ENCODE peak calls at places on chromosomes 4 and X, in ten cellular contexts. N, I, Z, F, O, C, S, U, X and Y are unnamed samples.

GRCh38 chr4:105196523-105197145 is 50.0 kb downstream of the TET2 start:
- DNase-seq in N (no peak), I (peak), Z (no peak), F (no peak), O (peak), C (no peak), S (no peak), U (peak), X (no peak), Y (peak)

GRCh38 chr4:113574636-113575103 is 186.9 kb downstream of the CAMK2D start:
- DNase-seq in N (peak), I (no peak), Z (peak), F (no peak), O (peak), C (no peak), S (peak), U (peak), X (peak), Y (peak)

GRCh38 chrX:16594490-16594889 is 55.5 kb upstream of the S100G start:
- DNase-seq in N (no peak), I (no peak), Z (no peak), F (no peak), O (no peak), C (no peak), S (no peak), U (no peak), X (no peak), Y (no peak)

GRCh38 chr4:40264995-40265909 is 68.4 kb downstream of the RHOH start:
- DNase-seq in N (peak), I (no peak), Z (no peak), F (no peak), O (peak), C (no peak), S (no peak), U (no peak), X (peak), Y (peak)

GRCh38 chr4:89134775-89135319 is 23.5 kb downstream of the TIGD2 start:
- DNase-seq in N (peak), I (no peak), Z (peak), F (peak), O (peak), C (peak), S (no peak), U (peak), X (peak), Y (peak)

GRCh38 chr4:78078101-78078500 is 21.0 kb downstream of the FRAS1 start:
- DNase-seq in N (no peak), I (no peak), Z (no peak), F (no peak), O (no peak), C (no peak), S (no peak), U (no peak), X (no peak), Y (no peak)

GRCh38 chrX:74536142-74537010 is 78.0 kb downstream of the RLIM start:
- DNase-seq in N (peak), I (peak), Z (peak), F (peak), O (peak), C (peak), S (no peak), U (peak), X (peak), Y (peak)

GRCh38 chr4:654526-654845 is 19.6 kb downstream of the ATP5ME start:
- DNase-seq in N (no peak), I (no peak), Z (no peak), F (no peak), O (no peak), C (no peak), S (no peak), U (no peak), X (no peak), Y (no peak)

GRCh38 chr4:170139764-170140163 is 50.0 kb upstream of the AADAT start:
- DNase-seq in N (peak), I (no peak), Z (peak), F (no peak), O (peak), C (peak), S (no peak), U (peak), X (peak), Y (peak)

GRCh38 chr4:38131371-38132139 is 171.4 kb downstream of the PTTG2 start:
- DNase-seq in N (peak), I (peak), Z (no peak), F (no peak), O (peak), C (no peak), S (no peak), U (no peak), X (peak), Y (peak)

GRCh38 chrX:32642283-32642682 is 569.1 kb downstream of the DMD start:
- DNase-seq in N (no peak), I (no peak), Z (no peak), F (no peak), O (no peak), C (no peak), S (no peak), U (no peak), X (no peak), Y (no peak)

GRCh38 chrX:32644476-32644875 is 566.9 kb downstream of the DMD start:
- DNase-seq in N (no peak), I (no peak), Z (no peak), F (no peak), O (no peak), C (no peak), S (no peak), U (no peak), X (no peak), Y (no peak)
- H3K4me3 ChIP-seq in N (no peak), I (no peak), Z (no peak), F (no peak), O (no peak), C (no peak), S (no peak), U (no peak), X (no peak), Y (no peak)

DNA sequence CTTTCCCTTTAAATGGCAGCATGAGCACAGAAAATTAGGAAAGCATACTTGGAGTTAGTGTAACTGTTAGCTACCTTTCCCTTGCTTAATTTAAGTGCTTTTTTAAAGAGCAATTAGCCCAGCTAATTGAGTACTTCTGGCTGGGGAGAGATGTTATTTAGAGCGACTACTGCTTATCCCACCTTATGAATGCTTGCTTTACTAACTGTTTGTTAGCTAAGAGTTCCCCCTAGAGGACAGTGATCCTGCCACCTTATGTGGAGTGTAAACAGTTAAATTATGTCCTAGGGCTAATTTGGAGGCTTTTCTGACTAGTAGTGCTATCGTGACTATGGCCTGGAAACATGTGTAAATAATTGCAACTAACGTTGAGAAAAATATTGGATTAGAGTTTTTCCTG is 909.4 kb downstream of the FSTL5 start:
- DNase-seq in N (no peak), I (no peak), Z (no peak), F (no peak), O (no peak), C (no peak), S (no peak), U (no peak), X (no peak), Y (no peak)
- TF ChIP-seq CTCF in N (no peak), I (peak), Z (no peak), F (no peak), O (no peak), C (no peak), S (peak), U (no peak), X (no peak), Y (peak)

GRCh38 chr4:92996533-92996932 is 692.8 kb downstream of the GRID2 start:
- DNase-seq in N (no peak), I (no peak), Z (no peak), F (no peak), O (no peak), C (no peak), S (no peak), U (no peak), X (no peak), Y (no peak)
- H3K4me3 ChIP-seq in N (no peak), I (no peak), Z (no peak), F (no peak), O (no peak), C (no peak), S (no peak), U (no peak), X (no peak), Y (no peak)

GRCh38 chr4:10072420-10073017 is 44.1 kb downstream of the WDR1 start:
- DNase-seq in N (no peak), I (no peak), Z (no peak), F (no peak), O (no peak), C (no peak), S (no peak), U (no peak), X (no peak), Y (no peak)

GRCh38 chr4:10075158-10075863 is 41.3 kb downstream of the WDR1 start:
- DNase-seq in N (no peak), I (no peak), Z (no peak), F (no peak), O (no peak), C (no peak), S (no peak), U (no peak), X (no peak), Y (peak)

GRCh38 chr4:10075953-10076391 is 40.6 kb downstream of the WDR1 start:
- DNase-seq in N (no peak), I (peak), Z (no peak), F (no peak), O (no peak), C (no peak), S (no peak), U (no peak), X (no peak), Y (no peak)

GRCh38 chr4:10074076-10074766 is 42.4 kb downstream of the WDR1 start:
- DNase-seq in N (no peak), I (no peak), Z (no peak), F (no peak), O (no peak), C (no peak), S (no peak), U (no peak), X (no peak), Y (no peak)

GRCh38 chr4:10074767-10075105 is 41.9 kb downstream of the WDR1 start:
- DNase-seq in N (peak), I (peak), Z (peak), F (no peak), O (peak), C (no peak), S (peak), U (peak), X (peak), Y (peak)
- TF ChIP-seq CTCF in N (peak), I (peak), Z (peak), F (no peak), O (peak), C (peak), S (peak), U (peak), X (peak), Y (peak)

DNA sequence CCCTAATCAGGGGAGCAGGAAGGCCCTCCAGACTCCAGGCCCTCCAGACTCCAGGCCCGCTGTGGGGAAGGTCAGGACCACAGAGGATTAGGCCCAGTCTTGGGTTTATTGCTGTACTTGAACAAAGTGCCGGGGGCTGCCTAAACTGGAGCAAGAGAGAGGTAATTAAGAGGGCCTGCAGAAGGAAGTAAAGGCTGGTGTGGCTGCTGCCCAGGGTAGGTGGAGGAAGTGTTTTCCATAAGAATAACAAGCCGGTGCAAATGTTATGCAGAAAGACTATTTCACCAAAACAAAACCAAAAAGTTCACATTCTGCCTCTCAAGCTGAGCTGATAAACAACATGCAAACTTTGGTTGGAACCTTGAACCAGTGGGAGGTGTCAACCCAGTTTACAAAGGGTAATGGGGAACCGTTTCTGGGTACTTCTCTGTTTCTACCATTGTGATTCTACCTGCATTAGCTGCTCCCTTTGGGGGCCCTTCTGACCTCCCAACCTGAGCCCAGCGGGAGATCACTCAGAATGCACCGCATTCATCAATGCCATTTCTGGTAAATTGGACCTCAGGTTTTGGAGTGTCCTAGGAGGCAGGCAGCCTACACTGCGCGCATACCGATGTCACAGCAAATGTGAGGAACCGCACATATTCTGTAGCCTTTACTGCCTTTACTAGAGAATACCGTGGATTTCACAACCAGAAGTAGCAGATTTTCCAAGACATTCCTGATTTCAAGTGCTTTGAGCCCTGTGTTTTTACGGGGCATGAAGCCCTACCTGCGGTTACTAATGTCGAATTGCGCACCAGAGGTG is 59.7 kb upstream of the BCOR start:
- DNase-seq in N (no peak), I (no peak), Z (no peak), F (no peak), O (no peak), C (no peak), S (no peak), U (no peak), X (no peak), Y (no peak)
- H3K4me3 ChIP-seq in N (peak), I (no peak), Z (peak), F (peak), O (peak), C (no peak), S (peak), U (peak), X (no peak), Y (peak)

GRCh38 chr4:151438154-151438553 is 29.2 kb downstream of the FHIP1A start:
- DNase-seq in N (no peak), I (no peak), Z (no peak), F (no peak), O (no peak), C (no peak), S (no peak), U (no peak), X (no peak), Y (no peak)
- TF ChIP-seq CTCF in N (no peak), I (no peak), Z (no peak), F (no peak), O (no peak), C (no peak), S (no peak), U (no peak), X (no peak), Y (no peak)